ENCODE peak calls at places on chromosomes 12 and 14, in nine cellular contexts. One of them, this sample, is unnamed. For H3K4me1, the result is how much of the 10 kb centered on the place peaks cover.

GRCh38 chr14:102554835-102555819 is 37.3 kb upstream of the RCOR1 start:
- DNase-seq in K562: peak
- DNase-seq in kidney: peak
- DNase-seq in cardiac muscle cell: peak
- DNase-seq in left lung: peak
- DNase-seq in upper lobe of right lung: peak
- DNase-seq in right atrium auricular region: no peak
- DNase-seq in IMR-90: no peak
- DNase-seq in ovary: no peak
- DNase-seq in this sample: peak

GRCh38 chr12:129550353-129550752 is 353.5 kb downstream of the TMEM132D start:
- DNase-seq in cardiac muscle cell: no peak
- DNase-seq in kidney: no peak
- DNase-seq in right atrium auricular region: no peak
- DNase-seq in upper lobe of right lung: peak
- DNase-seq in IMR-90: no peak
- DNase-seq in left lung: no peak
- DNase-seq in ovary: no peak
- DNase-seq in K562: no peak
- DNase-seq in this sample: no peak

GRCh38 chr12:21942377-21942703 is 1.1 kb upstream of the ABCC9 start:
- DNase-seq in IMR-90: no peak
- DNase-seq in upper lobe of right lung: no peak
- DNase-seq in right atrium auricular region: no peak
- DNase-seq in kidney: no peak
- DNase-seq in ovary: no peak
- DNase-seq in left lung: no peak
- DNase-seq in K562: no peak
- DNase-seq in cardiac muscle cell: no peak
- DNase-seq in this sample: no peak

GRCh38 chr14:96752594-96752993 is 44.6 kb upstream of the VRK1 start:
- DNase-seq in kidney: no peak
- DNase-seq in ovary: no peak
- DNase-seq in cardiac muscle cell: no peak
- DNase-seq in K562: no peak
- DNase-seq in IMR-90: peak
- DNase-seq in upper lobe of right lung: no peak
- DNase-seq in right atrium auricular region: peak
- DNase-seq in left lung: no peak
- DNase-seq in this sample: no peak

GRCh38 chr14:77616133-77616453 is 344 bp downstream of the SPTLC2 start:
- DNase-seq in IMR-90: no peak
- DNase-seq in cardiac muscle cell: no peak
- DNase-seq in ovary: no peak
- DNase-seq in left lung: no peak
- DNase-seq in kidney: no peak
- DNase-seq in K562: peak
- DNase-seq in right atrium auricular region: no peak
- DNase-seq in upper lobe of right lung: no peak
- DNase-seq in this sample: peak

GRCh38 chr12:9754984-9755383 is 5.7 kb downstream of the CD69 start:
- DNase-seq in cardiac muscle cell: no peak
- DNase-seq in right atrium auricular region: no peak
- DNase-seq in kidney: no peak
- DNase-seq in ovary: no peak
- DNase-seq in IMR-90: no peak
- DNase-seq in K562: no peak
- DNase-seq in left lung: no peak
- DNase-seq in upper lobe of right lung: no peak
- DNase-seq in this sample: no peak

GRCh38 chr14:76784881-76785280 is 23.6 kb downstream of the VASH1 start:
- DNase-seq in K562: peak
- DNase-seq in cardiac muscle cell: peak
- DNase-seq in right atrium auricular region: peak
- DNase-seq in left lung: no peak
- DNase-seq in upper lobe of right lung: peak
- DNase-seq in kidney: no peak
- DNase-seq in ovary: peak
- DNase-seq in IMR-90: peak
- DNase-seq in this sample: peak

GRCh38 chr12:57069522-57069921 is 9.1 kb downstream of the NEMP1 start:
- DNase-seq in ovary: peak
- DNase-seq in kidney: no peak
- DNase-seq in K562: peak
- DNase-seq in right atrium auricular region: peak
- DNase-seq in upper lobe of right lung: no peak
- DNase-seq in IMR-90: peak
- DNase-seq in cardiac muscle cell: peak
- DNase-seq in left lung: no peak
- DNase-seq in this sample: peak

GRCh38 chr14:103594265-103594664 is 31.5 kb downstream of the COA8 start:
- DNase-seq in upper lobe of right lung: no peak
- DNase-seq in IMR-90: peak
- DNase-seq in left lung: no peak
- DNase-seq in cardiac muscle cell: peak
- DNase-seq in right atrium auricular region: no peak
- DNase-seq in K562: no peak
- DNase-seq in ovary: no peak
- DNase-seq in kidney: peak
- DNase-seq in this sample: no peak

GRCh38 chr14:55416866-55417265 is 5.2 kb upstream of the ATG14 start:
- DNase-seq in left lung: no peak
- DNase-seq in IMR-90: no peak
- DNase-seq in upper lobe of right lung: no peak
- DNase-seq in cardiac muscle cell: peak
- DNase-seq in kidney: no peak
- DNase-seq in K562: peak
- DNase-seq in right atrium auricular region: no peak
- DNase-seq in ovary: no peak
- DNase-seq in this sample: no peak

GRCh38 chr14:100898465-100898864 is 5.1 kb downstream of the RTL1 start:
- DNase-seq in left lung: peak
- DNase-seq in upper lobe of right lung: peak
- DNase-seq in kidney: peak
- DNase-seq in K562: no peak
- DNase-seq in IMR-90: no peak
- DNase-seq in cardiac muscle cell: no peak
- DNase-seq in right atrium auricular region: peak
- DNase-seq in ovary: no peak
- DNase-seq in this sample: no peak

GRCh38 chr12:55728932-55729591 is at the start of gene CD63:
- DNase-seq in ovary: peak
- DNase-seq in cardiac muscle cell: peak
- DNase-seq in upper lobe of right lung: peak
- DNase-seq in right atrium auricular region: peak
- DNase-seq in kidney: peak
- DNase-seq in K562: peak
- DNase-seq in left lung: peak
- DNase-seq in IMR-90: peak
- DNase-seq in this sample: peak

GRCh38 chr12:94263011-94263786 is 114.8 kb downstream of the PLXNC1 start:
- DNase-seq in K562: no peak
- DNase-seq in left lung: no peak
- DNase-seq in right atrium auricular region: no peak
- DNase-seq in IMR-90: no peak
- DNase-seq in upper lobe of right lung: peak
- DNase-seq in ovary: peak
- DNase-seq in cardiac muscle cell: no peak
- DNase-seq in kidney: no peak
- DNase-seq in this sample: peak

GRCh38 chr12:46373303-46374182 is 970 bp upstream of the SLC38A2 start:
- DNase-seq in left lung: peak
- DNase-seq in IMR-90: peak
- DNase-seq in kidney: peak
- DNase-seq in upper lobe of right lung: peak
- DNase-seq in right atrium auricular region: peak
- DNase-seq in K562: no peak
- DNase-seq in cardiac muscle cell: peak
- DNase-seq in ovary: peak
- DNase-seq in this sample: peak

GRCh38 chr14:53412819-53413664 is 259.9 kb upstream of the DDHD1 start:
- DNase-seq in K562: no peak
- DNase-seq in right atrium auricular region: no peak
- DNase-seq in left lung: no peak
- DNase-seq in cardiac muscle cell: peak
- DNase-seq in upper lobe of right lung: no peak
- DNase-seq in kidney: no peak
- DNase-seq in IMR-90: no peak
- DNase-seq in ovary: no peak
- DNase-seq in this sample: no peak
- TF ChIP-seq CTCF in K562: no peak
- TF ChIP-seq CTCF in right atrium auricular region: peak
- TF ChIP-seq CTCF in left lung: peak
- TF ChIP-seq CTCF in cardiac muscle cell: peak
- TF ChIP-seq CTCF in upper lobe of right lung: peak
- TF ChIP-seq CTCF in kidney: peak
- TF ChIP-seq CTCF in IMR-90: peak
- TF ChIP-seq CTCF in ovary: no peak
- TF ChIP-seq CTCF in this sample: no peak

DNA sequence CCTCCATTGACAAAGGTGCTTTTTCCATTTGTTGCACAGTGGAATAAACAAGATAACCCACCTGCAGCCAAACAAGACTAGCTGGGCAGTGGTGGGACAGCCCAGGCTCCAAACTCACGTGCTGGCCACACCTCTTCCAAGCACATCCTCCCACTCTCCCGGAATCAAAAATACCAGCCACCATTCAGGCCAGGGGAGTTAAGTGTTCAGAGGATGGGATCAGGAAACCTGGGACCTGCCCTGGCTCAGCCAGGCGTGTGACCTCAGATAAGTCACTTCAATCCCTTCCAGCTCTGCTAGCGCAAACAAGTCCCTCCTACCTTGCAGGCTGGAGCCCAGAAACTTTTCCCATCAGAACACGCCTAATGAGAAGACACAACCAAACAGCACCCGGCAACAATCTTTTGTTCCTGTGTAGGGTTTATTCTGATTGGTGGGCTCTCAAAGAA is 43.3 kb downstream of the ACTN1 start:
- DNase-seq in ovary: peak
- DNase-seq in cardiac muscle cell: peak
- DNase-seq in IMR-90: no peak
- DNase-seq in upper lobe of right lung: no peak
- DNase-seq in left lung: no peak
- DNase-seq in K562: peak
- DNase-seq in kidney: peak
- DNase-seq in right atrium auricular region: peak
- DNase-seq in this sample: no peak
- H3K4me1 ChIP-seq in ovary: under half
- H3K4me1 ChIP-seq in cardiac muscle cell: half or more
- H3K4me1 ChIP-seq in IMR-90: half or more
- H3K4me1 ChIP-seq in upper lobe of right lung: half or more
- H3K4me1 ChIP-seq in left lung: under half
- H3K4me1 ChIP-seq in K562: under half
- H3K4me1 ChIP-seq in kidney: under half
- H3K4me1 ChIP-seq in right atrium auricular region: under half
- H3K4me1 ChIP-seq in this sample: half or more

GRCh38 chr14:32938719-32939253 is at the start of gene NPAS3:
- DNase-seq in cardiac muscle cell: peak
- DNase-seq in kidney: peak
- DNase-seq in IMR-90: no peak
- DNase-seq in left lung: peak
- DNase-seq in ovary: no peak
- DNase-seq in right atrium auricular region: no peak
- DNase-seq in K562: no peak
- DNase-seq in upper lobe of right lung: no peak
- DNase-seq in this sample: no peak
- H3K4me3 ChIP-seq in cardiac muscle cell: peak
- H3K4me3 ChIP-seq in kidney: peak
- H3K4me3 ChIP-seq in IMR-90: peak
- H3K4me3 ChIP-seq in left lung: peak
- H3K4me3 ChIP-seq in ovary: peak
- H3K4me3 ChIP-seq in right atrium auricular region: peak
- H3K4me3 ChIP-seq in K562: no peak
- H3K4me3 ChIP-seq in upper lobe of right lung: peak
- H3K4me3 ChIP-seq in this sample: no peak

GRCh38 chr12:110222027-110222426 is 59.0 kb upstream of the ATP2A2 start:
- DNase-seq in upper lobe of right lung: no peak
- DNase-seq in right atrium auricular region: no peak
- DNase-seq in IMR-90: no peak
- DNase-seq in left lung: no peak
- DNase-seq in ovary: no peak
- DNase-seq in K562: no peak
- DNase-seq in kidney: no peak
- DNase-seq in cardiac muscle cell: no peak
- DNase-seq in this sample: no peak

GRCh38 chr12:110223777-110224378 is 57.2 kb upstream of the ATP2A2 start:
- DNase-seq in upper lobe of right lung: no peak
- DNase-seq in left lung: no peak
- DNase-seq in kidney: no peak
- DNase-seq in right atrium auricular region: no peak
- DNase-seq in IMR-90: peak
- DNase-seq in ovary: no peak
- DNase-seq in cardiac muscle cell: peak
- DNase-seq in K562: no peak
- DNase-seq in this sample: no peak

GRCh38 chr12:110227138-110227537 is 53.9 kb upstream of the ATP2A2 start:
- DNase-seq in K562: no peak
- DNase-seq in kidney: no peak
- DNase-seq in ovary: no peak
- DNase-seq in right atrium auricular region: no peak
- DNase-seq in cardiac muscle cell: no peak
- DNase-seq in upper lobe of right lung: no peak
- DNase-seq in left lung: no peak
- DNase-seq in IMR-90: no peak
- DNase-seq in this sample: no peak

GRCh38 chr12:110222433-110222832 is 58.6 kb upstream of the ATP2A2 start:
- DNase-seq in left lung: no peak
- DNase-seq in IMR-90: no peak
- DNase-seq in K562: no peak
- DNase-seq in right atrium auricular region: no peak
- DNase-seq in cardiac muscle cell: peak
- DNase-seq in upper lobe of right lung: no peak
- DNase-seq in ovary: no peak
- DNase-seq in kidney: no peak
- DNase-seq in this sample: no peak

DNA sequence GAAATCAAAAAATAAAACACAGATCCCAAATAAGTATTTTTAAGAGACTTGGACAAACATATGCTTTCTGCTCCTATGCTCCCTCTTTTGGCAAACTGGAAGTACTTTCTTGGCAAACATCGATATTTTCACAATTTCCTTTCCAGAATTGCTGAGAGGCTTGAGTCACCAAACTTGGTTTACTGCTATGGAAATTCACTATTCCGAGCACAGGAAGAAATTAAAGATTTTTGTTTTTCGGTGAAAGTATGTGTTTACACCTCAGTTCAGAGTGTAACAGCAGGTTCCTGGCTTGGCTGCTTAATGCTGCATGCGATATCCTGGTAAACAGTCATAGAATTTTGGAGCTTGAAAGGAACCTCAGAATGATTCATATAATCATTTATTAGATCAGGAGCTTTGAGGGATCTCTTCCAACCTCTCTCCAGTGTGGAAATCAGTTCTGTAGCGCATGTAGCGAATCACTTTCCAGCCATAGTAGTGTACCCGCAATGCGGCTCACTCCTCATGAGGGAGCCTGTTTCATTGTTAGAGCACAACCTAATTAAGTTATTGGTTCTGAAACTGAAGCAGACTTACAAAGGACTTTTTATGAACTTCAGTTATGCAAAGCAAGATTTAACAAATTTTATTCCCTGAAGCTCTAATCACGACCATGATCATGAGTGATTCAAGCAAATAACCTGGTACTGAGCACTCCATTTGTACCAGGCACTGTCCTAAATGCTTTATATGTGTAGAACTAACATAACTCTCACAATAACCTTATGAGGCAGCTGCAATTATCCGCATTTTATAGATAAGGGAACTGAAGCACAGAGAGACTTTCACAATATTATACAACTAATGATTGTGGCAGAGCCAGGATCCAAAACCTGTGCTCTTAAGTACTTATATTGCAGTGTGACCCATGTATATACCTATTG is 56.4 kb upstream of the ATP2A2 start:
- DNase-seq in cardiac muscle cell: peak
- DNase-seq in K562: no peak
- DNase-seq in IMR-90: peak
- DNase-seq in kidney: no peak
- DNase-seq in ovary: peak
- DNase-seq in right atrium auricular region: no peak
- DNase-seq in upper lobe of right lung: no peak
- DNase-seq in left lung: no peak
- DNase-seq in this sample: no peak
- TF ChIP-seq CTCF in cardiac muscle cell: peak
- TF ChIP-seq CTCF in K562: peak
- TF ChIP-seq CTCF in IMR-90: peak
- TF ChIP-seq CTCF in kidney: peak
- TF ChIP-seq CTCF in ovary: peak
- TF ChIP-seq CTCF in right atrium auricular region: peak
- TF ChIP-seq CTCF in upper lobe of right lung: peak
- TF ChIP-seq CTCF in left lung: peak
- TF ChIP-seq CTCF in this sample: no peak